ENCODE peak calls at places on chromosomes 5 and 9, in seven cellular contexts. One of them, this sample, is unnamed.

GRCh38 chr9:128632486-128632885 is 24.2 kb downstream of the DYNC2I2 start:
- DNase-seq in spleen: peak; percentile 36
- DNase-seq in fibroblast of lung: no peak
- DNase-seq in CD8-positive, alpha-beta T cell: no peak
- DNase-seq in hepatocyte: no peak
- DNase-seq in body of pancreas: no peak
- DNase-seq in cardiac muscle cell: no peak
- DNase-seq in this sample: no peak

GRCh38 chr5:141095263-141095641 is 837 bp downstream of the PCDHB2 start:
- DNase-seq in CD8-positive, alpha-beta T cell: no peak
- DNase-seq in hepatocyte: peak; percentile 5
- DNase-seq in cardiac muscle cell: peak; percentile 5
- DNase-seq in fibroblast of lung: no peak
- DNase-seq in body of pancreas: no peak
- DNase-seq in spleen: no peak
- DNase-seq in this sample: no peak

GRCh38 chr5:140112685-140113179 is 1.2 kb upstream of the PURA start:
- DNase-seq in hepatocyte: no peak
- DNase-seq in cardiac muscle cell: no peak
- DNase-seq in body of pancreas: no peak
- DNase-seq in spleen: no peak
- DNase-seq in CD8-positive, alpha-beta T cell: no peak
- DNase-seq in fibroblast of lung: peak; percentile 47
- DNase-seq in this sample: no peak

GRCh38 chr5:676699-677076 is 16.5 kb downstream of the TPPP start:
- DNase-seq in hepatocyte: no peak
- DNase-seq in CD8-positive, alpha-beta T cell: no peak
- DNase-seq in spleen: peak; percentile 58
- DNase-seq in cardiac muscle cell: no peak
- DNase-seq in body of pancreas: no peak
- DNase-seq in fibroblast of lung: no peak
- DNase-seq in this sample: no peak

GRCh38 chr9:98201749-98202148 is 9.3 kb upstream of the CORO2A start:
- DNase-seq in CD8-positive, alpha-beta T cell: no peak
- DNase-seq in body of pancreas: no peak
- DNase-seq in cardiac muscle cell: no peak
- DNase-seq in hepatocyte: no peak
- DNase-seq in spleen: no peak
- DNase-seq in fibroblast of lung: no peak
- DNase-seq in this sample: no peak

GRCh38 chr5:110354896-110355295 is 371.6 kb downstream of the TMEM232 start:
- DNase-seq in CD8-positive, alpha-beta T cell: no peak
- DNase-seq in spleen: no peak
- DNase-seq in hepatocyte: no peak
- DNase-seq in body of pancreas: no peak
- DNase-seq in cardiac muscle cell: no peak
- DNase-seq in fibroblast of lung: no peak
- DNase-seq in this sample: no peak

GRCh38 chr5:151196556-151197290 is 27.2 kb downstream of the CCDC69 start:
- DNase-seq in cardiac muscle cell: no peak
- DNase-seq in fibroblast of lung: no peak
- DNase-seq in hepatocyte: no peak
- DNase-seq in spleen: no peak
- DNase-seq in CD8-positive, alpha-beta T cell: no peak
- DNase-seq in body of pancreas: no peak
- DNase-seq in this sample: peak; percentile 47

GRCh38 chr9:88694625-88695024 is 159.6 kb downstream of the NXNL2 start:
- DNase-seq in cardiac muscle cell: no peak
- DNase-seq in body of pancreas: no peak
- DNase-seq in fibroblast of lung: peak; percentile 81
- DNase-seq in CD8-positive, alpha-beta T cell: no peak
- DNase-seq in hepatocyte: no peak
- DNase-seq in spleen: no peak
- DNase-seq in this sample: no peak

GRCh38 chr9:135570456-135570855 is 8.9 kb downstream of the PAEP start:
- DNase-seq in spleen: no peak
- DNase-seq in cardiac muscle cell: no peak
- DNase-seq in fibroblast of lung: no peak
- DNase-seq in hepatocyte: no peak
- DNase-seq in body of pancreas: no peak
- DNase-seq in CD8-positive, alpha-beta T cell: no peak
- DNase-seq in this sample: no peak

GRCh38 chr5:172870261-172870806 is 36.3 kb downstream of the ERGIC1 start:
- DNase-seq in body of pancreas: peak; percentile 63
- DNase-seq in spleen: peak; percentile 68
- DNase-seq in CD8-positive, alpha-beta T cell: no peak
- DNase-seq in fibroblast of lung: peak; percentile 98
- DNase-seq in cardiac muscle cell: no peak
- DNase-seq in hepatocyte: no peak
- DNase-seq in this sample: no peak

GRCh38 chr9:69385474-69386091 is 60.6 kb downstream of the ENTREP1 start:
- DNase-seq in fibroblast of lung: no peak
- DNase-seq in spleen: no peak
- DNase-seq in hepatocyte: no peak
- DNase-seq in cardiac muscle cell: no peak
- DNase-seq in body of pancreas: peak; percentile 73
- DNase-seq in CD8-positive, alpha-beta T cell: no peak
- DNase-seq in this sample: no peak

GRCh38 chr9:100167912-100168775 is 69.1 kb downstream of the INVS start:
- DNase-seq in body of pancreas: no peak
- DNase-seq in hepatocyte: no peak
- DNase-seq in CD8-positive, alpha-beta T cell: no peak
- DNase-seq in fibroblast of lung: peak; percentile 6
- DNase-seq in cardiac muscle cell: no peak
- DNase-seq in spleen: no peak
- DNase-seq in this sample: no peak

GRCh38 chr9:91682806-91683205 is 259.2 kb upstream of the NFIL3 start:
- DNase-seq in cardiac muscle cell: no peak
- DNase-seq in spleen: no peak
- DNase-seq in CD8-positive, alpha-beta T cell: no peak
- DNase-seq in body of pancreas: no peak
- DNase-seq in hepatocyte: peak; percentile 30
- DNase-seq in fibroblast of lung: peak; percentile 23
- DNase-seq in this sample: no peak

GRCh38 chr5:39178856-39179255 is 40.5 kb downstream of the FYB1 start:
- DNase-seq in fibroblast of lung: no peak
- DNase-seq in CD8-positive, alpha-beta T cell: no peak
- DNase-seq in spleen: no peak
- DNase-seq in hepatocyte: no peak
- DNase-seq in cardiac muscle cell: no peak
- DNase-seq in body of pancreas: no peak
- DNase-seq in this sample: no peak

GRCh38 chr9:91423785-91424402 is at the start of gene NFIL3:
- DNase-seq in cardiac muscle cell: peak; percentile 93
- DNase-seq in hepatocyte: peak; percentile 96
- DNase-seq in fibroblast of lung: peak; percentile 77
- DNase-seq in spleen: peak; percentile 96
- DNase-seq in CD8-positive, alpha-beta T cell: peak; percentile 61
- DNase-seq in body of pancreas: peak; percentile 87
- DNase-seq in this sample: peak; percentile 83

GRCh38 chr9:99169086-99169485 is 52.7 kb downstream of the ALG2 start:
- DNase-seq in fibroblast of lung: no peak
- DNase-seq in spleen: no peak
- DNase-seq in body of pancreas: no peak
- DNase-seq in hepatocyte: no peak
- DNase-seq in CD8-positive, alpha-beta T cell: no peak
- DNase-seq in cardiac muscle cell: no peak
- DNase-seq in this sample: no peak

GRCh38 chr5:120599576-120599975 is 135.5 kb downstream of the PRR16 start:
- DNase-seq in cardiac muscle cell: no peak
- DNase-seq in CD8-positive, alpha-beta T cell: no peak
- DNase-seq in fibroblast of lung: peak; percentile 83
- DNase-seq in hepatocyte: no peak
- DNase-seq in body of pancreas: peak; percentile 55
- DNase-seq in spleen: no peak
- DNase-seq in this sample: no peak

GRCh38 chr5:10832987-10833386 is 72.0 kb upstream of the DAP start:
- DNase-seq in CD8-positive, alpha-beta T cell: no peak
- DNase-seq in cardiac muscle cell: no peak
- DNase-seq in body of pancreas: no peak
- DNase-seq in hepatocyte: peak; percentile 39
- DNase-seq in fibroblast of lung: peak; percentile 13
- DNase-seq in spleen: no peak
- DNase-seq in this sample: no peak

GRCh38 chr5:65620021-65620420 is 4.1 kb downstream of the TRIM23 start:
- DNase-seq in spleen: no peak
- DNase-seq in hepatocyte: no peak
- DNase-seq in fibroblast of lung: no peak
- DNase-seq in body of pancreas: no peak
- DNase-seq in CD8-positive, alpha-beta T cell: no peak
- DNase-seq in cardiac muscle cell: no peak
- DNase-seq in this sample: no peak

GRCh38 chr5:180802325-180803180 is at the start of gene MGAT1:
- DNase-seq in body of pancreas: peak; percentile 88
- DNase-seq in hepatocyte: peak; percentile 93
- DNase-seq in spleen: peak; percentile 97
- DNase-seq in fibroblast of lung: peak; percentile 73
- DNase-seq in CD8-positive, alpha-beta T cell: peak; percentile 73
- DNase-seq in cardiac muscle cell: peak; percentile 88
- DNase-seq in this sample: peak; percentile 81

GRCh38 chr5:171201285-171201684 is 107.8 kb upstream of the TLX3 start:
- DNase-seq in CD8-positive, alpha-beta T cell: no peak
- DNase-seq in fibroblast of lung: no peak
- DNase-seq in spleen: no peak
- DNase-seq in body of pancreas: no peak
- DNase-seq in cardiac muscle cell: peak; percentile 17
- DNase-seq in hepatocyte: no peak
- DNase-seq in this sample: no peak

GRCh38 chr9:25677301-25678146 is 720 bp downstream of the TUSC1 start:
- DNase-seq in spleen: peak; percentile 89
- DNase-seq in CD8-positive, alpha-beta T cell: no peak
- DNase-seq in fibroblast of lung: peak; percentile 65
- DNase-seq in hepatocyte: peak; percentile 80
- DNase-seq in cardiac muscle cell: peak; percentile 63
- DNase-seq in body of pancreas: peak; percentile 89
- DNase-seq in this sample: no peak

GRCh38 chr5:6731465-6732237 is 18.4 kb downstream of the TENT4A start:
- DNase-seq in spleen: peak; percentile 29
- DNase-seq in CD8-positive, alpha-beta T cell: no peak
- DNase-seq in body of pancreas: no peak
- DNase-seq in fibroblast of lung: no peak
- DNase-seq in hepatocyte: no peak
- DNase-seq in cardiac muscle cell: no peak
- DNase-seq in this sample: no peak

GRCh38 chr5:73858786-73859185 is 232.8 kb downstream of the ARHGEF28 start:
- DNase-seq in spleen: no peak
- DNase-seq in cardiac muscle cell: no peak
- DNase-seq in fibroblast of lung: no peak
- DNase-seq in hepatocyte: no peak
- DNase-seq in CD8-positive, alpha-beta T cell: no peak
- DNase-seq in body of pancreas: no peak
- DNase-seq in this sample: no peak

GRCh38 chr5:94707359-94707758 is 88.9 kb downstream of the SLF1 start:
- DNase-seq in CD8-positive, alpha-beta T cell: no peak
- DNase-seq in body of pancreas: peak; percentile 72
- DNase-seq in hepatocyte: no peak
- DNase-seq in spleen: no peak
- DNase-seq in cardiac muscle cell: no peak
- DNase-seq in fibroblast of lung: peak; percentile 44
- DNase-seq in this sample: no peak

GRCh38 chr5:53568868-53569267 is 8.4 kb downstream of the NDUFS4 start:
- DNase-seq in body of pancreas: no peak
- DNase-seq in cardiac muscle cell: no peak
- DNase-seq in CD8-positive, alpha-beta T cell: no peak
- DNase-seq in hepatocyte: no peak
- DNase-seq in fibroblast of lung: no peak
- DNase-seq in spleen: no peak
- DNase-seq in this sample: no peak

GRCh38 chr5:56314536-56314935 is 81.4 kb upstream of the ANKRD55 start:
- DNase-seq in cardiac muscle cell: no peak
- DNase-seq in body of pancreas: peak; percentile 39
- DNase-seq in hepatocyte: peak; percentile 39
- DNase-seq in spleen: no peak
- DNase-seq in CD8-positive, alpha-beta T cell: no peak
- DNase-seq in fibroblast of lung: no peak
- DNase-seq in this sample: peak; percentile 18
- TF ChIP-seq CTCF in cardiac muscle cell: peak; percentile 60
- TF ChIP-seq CTCF in body of pancreas: peak; percentile 64
- TF ChIP-seq CTCF in hepatocyte: peak; percentile 25
- TF ChIP-seq CTCF in spleen: no peak
- TF ChIP-seq CTCF in CD8-positive, alpha-beta T cell: peak; percentile 23
- TF ChIP-seq CTCF in fibroblast of lung: peak; percentile 79
- TF ChIP-seq CTCF in this sample: peak; percentile 95

GRCh38 chr9:72362118-72362531 is 2.9 kb downstream of the ZFAND5 start:
- DNase-seq in cardiac muscle cell: no peak
- DNase-seq in spleen: no peak
- DNase-seq in fibroblast of lung: peak; percentile 31
- DNase-seq in hepatocyte: no peak
- DNase-seq in body of pancreas: no peak
- DNase-seq in CD8-positive, alpha-beta T cell: no peak
- DNase-seq in this sample: no peak
- H3K4me3 ChIP-seq in cardiac muscle cell: peak overlapping the region; percentile 96
- H3K4me3 ChIP-seq in spleen: peak overlapping the region; percentile 71
- H3K4me3 ChIP-seq in fibroblast of lung: peak overlapping the region; percentile 90
- H3K4me3 ChIP-seq in hepatocyte: peak overlapping the region; percentile 74
- H3K4me3 ChIP-seq in body of pancreas: no peak overlapping the region
- H3K4me3 ChIP-seq in CD8-positive, alpha-beta T cell: no peak overlapping the region
- H3K4me3 ChIP-seq in this sample: peak overlapping the region; percentile 73

GRCh38 chr9:34962530-34962929 is 4.4 kb downstream of the PHF24 start:
- DNase-seq in cardiac muscle cell: no peak
- DNase-seq in fibroblast of lung: no peak
- DNase-seq in hepatocyte: no peak
- DNase-seq in body of pancreas: no peak
- DNase-seq in CD8-positive, alpha-beta T cell: no peak
- DNase-seq in spleen: no peak
- DNase-seq in this sample: no peak
- H3K27me3 ChIP-seq in cardiac muscle cell: peaks cover 29% of the 10 kb centered on the region
- H3K27me3 ChIP-seq in fibroblast of lung: peaks cover 51% of the 10 kb centered on the region
- H3K27me3 ChIP-seq in hepatocyte: peaks cover 65% of the 10 kb centered on the region
- H3K27me3 ChIP-seq in body of pancreas: no peaks in the 10 kb centered on the region
- H3K27me3 ChIP-seq in CD8-positive, alpha-beta T cell: peaks cover 15% of the 10 kb centered on the region
- H3K27me3 ChIP-seq in spleen: peaks cover 33% of the 10 kb centered on the region
- H3K27me3 ChIP-seq in this sample: peaks cover 1% of the 10 kb centered on the region

GRCh38 chr9:85024374-85024773 is 354.8 kb downstream of the NTRK2 start:
- DNase-seq in cardiac muscle cell: no peak
- DNase-seq in fibroblast of lung: no peak
- DNase-seq in CD8-positive, alpha-beta T cell: no peak
- DNase-seq in body of pancreas: no peak
- DNase-seq in spleen: no peak
- DNase-seq in hepatocyte: no peak
- DNase-seq in this sample: no peak
- TF ChIP-seq CTCF in cardiac muscle cell: no peak
- TF ChIP-seq CTCF in fibroblast of lung: no peak
- TF ChIP-seq CTCF in CD8-positive, alpha-beta T cell: no peak
- TF ChIP-seq CTCF in body of pancreas: no peak
- TF ChIP-seq CTCF in spleen: no peak
- TF ChIP-seq CTCF in hepatocyte: no peak
- TF ChIP-seq CTCF in this sample: no peak

This sample was measured in GM06990.